ENCODE peak calls at places on chromosome 14, in ten cellular contexts. U is AG20443; Z is RWPE1; W is stimulated activated CD8-positive, alpha-beta memory T cell treated with anti-CD3 and anti-CD28 coated beads, Interleukin-12 subunit alpha, Interleukin-12 subunit beta, amount 100 ng/mL, for 4 hours; N is stimulated activated CD4-positive, alpha-beta T cell treated with anti-CD3 and anti-CD28 coated beads, Interleukin-15, amount 100 ng/mL, for 1 hour; P is activated naive CD4-positive, alpha-beta T cell; B is body of pancreas; G is nucleus accumbens; T is COR-L47; D is AG08395. R is an unnamed sample.

GRCh38 chr14:85607571-85608219 is 77.8 kb downstream of the FLRT2 start:
- DNase-seq in U (peak; percentile 83), Z (peak; percentile 75), W (no peak), N (no peak), P (no peak), B (peak; percentile 25), G (no peak), T (no peak), D (peak; percentile 92), R (no peak)

GRCh38 chr14:58746261-58746660 is 108.5 kb downstream of the DACT1 start:
- DNase-seq in U (peak; percentile 25), Z (peak; percentile 69), W (no peak), N (no peak), P (no peak), B (peak; percentile 40), G (no peak), T (no peak), D (peak; percentile 31), R (no peak)

GRCh38 chr14:97331526-97331925 is 534.3 kb downstream of the VRK1 start:
- DNase-seq in U (no peak), Z (no peak), W (no peak), N (no peak), P (no peak), B (no peak), G (no peak), T (no peak), D (no peak), R (no peak)

GRCh38 chr14:105421723-105422615 is 2.3 kb downstream of the MTA1 start:
- DNase-seq in U (no peak), Z (no peak), W (no peak), N (no peak), P (no peak), B (no peak), G (no peak), T (no peak), D (no peak), R (no peak)

GRCh38 chr14:78170203-78170602 is at the start of gene NRXN3:
- DNase-seq in U (no peak), Z (no peak), W (no peak), N (no peak), P (no peak), B (no peak), G (peak; percentile 29), T (peak; percentile 66), D (no peak), R (no peak)

GRCh38 chr14:55052259-55052930 is 948 bp downstream of the MAPK1IP1L start:
- DNase-seq in U (peak; percentile 43), Z (no peak), W (no peak), N (no peak), P (no peak), B (no peak), G (no peak), T (no peak), D (peak; percentile 28), R (no peak)

GRCh38 chr14:51004801-51005526 is 60.7 kb upstream of the PYGL start:
- DNase-seq in U (peak; percentile 51), Z (peak; percentile 29), W (no peak), N (no peak), P (no peak), B (no peak), G (no peak), T (no peak), D (peak; percentile 19), R (no peak)

GRCh38 chr14:85093631-85094330 is 436.2 kb upstream of the FLRT2 start:
- DNase-seq in U (peak; percentile 40), Z (no peak), W (no peak), N (no peak), P (no peak), B (no peak), G (no peak), T (no peak), D (peak; percentile 5), R (no peak)

GRCh38 chr14:91424813-91425719 is 7.4 kb upstream of the CCDC88C start:
- DNase-seq in U (peak; percentile 2), Z (no peak), W (no peak), N (no peak), P (no peak), B (no peak), G (no peak), T (no peak), D (no peak), R (no peak)

GRCh38 chr14:97491697-97492096 is 694.5 kb downstream of the VRK1 start:
- DNase-seq in U (no peak), Z (no peak), W (no peak), N (no peak), P (no peak), B (no peak), G (no peak), T (no peak), D (no peak), R (no peak)

R was measured in NCI-H748 treated with DMSO at 0.1 percent for 48 hours.